ENCODE peak calls at places on chromosomes 2 and 18, in seven cellular contexts. Y is T-helper 9 cell, W is NCI-H2029, F is Daoy, I is NCI-H1436, P is AG09319, J is WTC11. S is an unnamed sample.

GRCh38 chr2:5409925-5410360 is 282.2 kb upstream of the SOX11 start:
- DNase-seq in Y (no peak), W (no peak), F (no peak), I (peak), P (no peak), J (no peak), S (no peak)

GRCh38 chr2:44055229-44055628 is 59.4 kb upstream of the LRPPRC start:
- DNase-seq in Y (no peak), W (no peak), F (no peak), I (no peak), P (no peak), J (no peak), S (no peak)

GRCh38 chr2:1690056-1690775 is 54.1 kb downstream of the PXDN start:
- DNase-seq in Y (no peak), W (no peak), F (no peak), I (no peak), P (no peak), J (no peak), S (no peak)

GRCh38 chr2:62587616-62588015 is 81.6 kb upstream of the TMEM17 start:
- DNase-seq in Y (no peak), W (no peak), F (no peak), I (no peak), P (no peak), J (no peak), S (no peak)

GRCh38 chr18:21194871-21195771 is 46.9 kb upstream of the GREB1L start:
- DNase-seq in Y (no peak), W (no peak), F (peak), I (peak), P (peak), J (no peak), S (peak)

GRCh38 chr18:69265661-69266060 is 135.0 kb upstream of the DOK6 start:
- DNase-seq in Y (no peak), W (no peak), F (no peak), I (no peak), P (no peak), J (no peak), S (no peak)

GRCh38 chr2:233448220-233448559 is 93.9 kb downstream of the DGKD start:
- DNase-seq in Y (no peak), W (no peak), F (no peak), I (no peak), P (no peak), J (peak), S (no peak)

GRCh38 chr2:212990697-212991096 is 160.7 kb downstream of the IKZF2 start:
- DNase-seq in Y (no peak), W (no peak), F (no peak), I (no peak), P (no peak), J (no peak), S (no peak)

GRCh38 chr2:141728886-141729285 is 401.9 kb downstream of the LRP1B start:
- DNase-seq in Y (no peak), W (no peak), F (no peak), I (peak), P (no peak), J (no peak), S (no peak)

GRCh38 chr2:219282943-219283581 is 3.9 kb downstream of the DNAJB2 start:
- DNase-seq in Y (no peak), W (no peak), F (no peak), I (no peak), P (no peak), J (no peak), S (no peak)

GRCh38 chr2:233273120-233273519 is 21.6 kb downstream of the ATG16L1 start:
- DNase-seq in Y (no peak), W (no peak), F (no peak), I (no peak), P (no peak), J (no peak), S (no peak)

GRCh38 chr2:239826376-239826775 is 198.8 kb downstream of the NDUFA10 start:
- DNase-seq in Y (no peak), W (no peak), F (no peak), I (no peak), P (no peak), J (peak), S (no peak)

GRCh38 chr2:154097823-154098398 is 226.2 kb downstream of the GALNT13 start:
- DNase-seq in Y (no peak), W (no peak), F (no peak), I (no peak), P (no peak), J (no peak), S (no peak)

GRCh38 chr2:49248506-49248905 is 94.2 kb upstream of the FSHR start:
- DNase-seq in Y (no peak), W (no peak), F (peak), I (no peak), P (no peak), J (no peak), S (peak)

GRCh38 chr2:67214585-67215184 is 182.4 kb upstream of the ETAA1 start:
- DNase-seq in Y (no peak), W (no peak), F (no peak), I (no peak), P (no peak), J (no peak), S (no peak)

GRCh38 chr2:19369341-19369955 is 11.0 kb upstream of the OSR1 start:
- DNase-seq in Y (no peak), W (no peak), F (no peak), I (no peak), P (no peak), J (no peak), S (no peak)

GRCh38 chr2:37394986-37395555 is 50.6 kb downstream of the QPCT start:
- DNase-seq in Y (no peak), W (no peak), F (no peak), I (no peak), P (no peak), J (no peak), S (no peak)

GRCh38 chr2:96762529-96763253 is 2.0 kb downstream of the CNNM4 start:
- DNase-seq in Y (no peak), W (no peak), F (no peak), I (peak), P (no peak), J (peak), S (no peak)

GRCh38 chr2:240840435-240841060 is 20.5 kb upstream of the KIF1A start:
- DNase-seq in Y (no peak), W (peak), F (peak), I (peak), P (no peak), J (peak), S (no peak)

GRCh38 chr2:46490521-46491141 is 11.3 kb downstream of the TMEM247 start:
- DNase-seq in Y (no peak), W (no peak), F (peak), I (no peak), P (no peak), J (no peak), S (no peak)

GRCh38 chr18:66966171-66966570 is 362.3 kb upstream of the CDH19 start:
- DNase-seq in Y (no peak), W (no peak), F (no peak), I (no peak), P (no peak), J (no peak), S (no peak)

GRCh38 chr2:20148841-20149702 is 75.9 kb downstream of the SDC1 start:
- DNase-seq in Y (no peak), W (no peak), F (peak), I (no peak), P (peak), J (no peak), S (peak)

GRCh38 chr2:133509777-133510176 is 58.5 kb downstream of the NCKAP5 start:
- DNase-seq in Y (no peak), W (no peak), F (peak), I (no peak), P (no peak), J (no peak), S (no peak)

GRCh38 chr2:235458839-235459273 is 35.0 kb upstream of the AGAP1 start:
- DNase-seq in Y (no peak), W (peak), F (peak), I (no peak), P (no peak), J (no peak), S (no peak)

GRCh38 chr2:205714058-205714776 is 31.9 kb downstream of the NRP2 start:
- DNase-seq in Y (no peak), W (no peak), F (peak), I (no peak), P (no peak), J (no peak), S (no peak)

GRCh38 chr2:223725494-223725893 is 111.9 kb downstream of the AP1S3 start:
- DNase-seq in Y (no peak), W (no peak), F (peak), I (no peak), P (peak), J (peak), S (peak)

GRCh38 chr2:27306657-27307544 is 1.3 kb downstream of the UCN start:
- DNase-seq in Y (no peak), W (no peak), F (peak), I (no peak), P (no peak), J (peak), S (no peak)

GRCh38 chr2:197309369-197310231 is 980 bp downstream of the ANKRD44 start:
- DNase-seq in Y (peak), W (no peak), F (peak), I (no peak), P (no peak), J (peak), S (no peak)

GRCh38 chr2:186588940-186589732 is 720 bp upstream of the ITGAV start:
- DNase-seq in Y (no peak), W (no peak), F (no peak), I (no peak), P (no peak), J (no peak), S (no peak)

GRCh38 chr2:146031158-146031557 is 1511.2 kb upstream of the ZEB2 start:
- DNase-seq in Y (no peak), W (no peak), F (no peak), I (no peak), P (no peak), J (no peak), S (peak)

GRCh38 chr18:58169472-58169871 is 125.4 kb downstream of the NEDD4L start:
- DNase-seq in Y (no peak), W (no peak), F (no peak), I (no peak), P (no peak), J (no peak), S (no peak)

GRCh38 chr2:240249423-240250149 is 109.1 kb upstream of the OTOS start:
- DNase-seq in Y (no peak), W (no peak), F (no peak), I (no peak), P (no peak), J (no peak), S (no peak)